ENCODE peak calls at places on chromosome 2, in five cellular contexts. J is stimulated activated CD4-positive, alpha-beta T cell treated with anti-CD3 and anti-CD28 coated beads, Interleukin-2, amount 100 ng/mL, for 24 hours; U is Daoy; V is adrenal gland; W is posterior vena cava. L is an unnamed sample.

GRCh38 chr2:127388423-127389164 is 819 bp upstream of the MAP3K2 start:
- DNase-seq in J (no peak), W (no peak), U (peak; percentile 42), V (no peak), L (no peak)

GRCh38 chr2:68791914-68792313 is 57.3 kb downstream of the ARHGAP25 start:
- DNase-seq in W (no peak), U (no peak), J (no peak), V (no peak), L (no peak)

GRCh38 chr2:177242136-177242987 is 22.2 kb downstream of the NFE2L2 start:
- DNase-seq in J (no peak), U (peak; percentile 79), V (no peak), W (no peak), L (no peak)

GRCh38 chr2:216633616-216634316 is 546 bp downstream of the IGFBP2 start:
- DNase-seq in U (peak; percentile 30), V (no peak), W (peak; percentile 78), J (peak; percentile 19), L (peak; percentile 57)

GRCh38 chr2:109393211-109393610 is 220.6 kb downstream of the SEPTIN10 start:
- DNase-seq in W (no peak), V (no peak), U (no peak), J (no peak), L (peak; percentile 54)

GRCh38 chr2:163723881-163724280 is 11.9 kb downstream of the FIGN start:
- DNase-seq in V (no peak), U (no peak), J (no peak), W (no peak), L (no peak)

GRCh38 chr2:239929504-239929903 is 95.6 kb downstream of the NDUFA10 start:
- DNase-seq in J (no peak), W (peak; percentile 58), V (peak; percentile 23), U (no peak), L (no peak)

GRCh38 chr2:112155331-112156151 is 17.4 kb downstream of the FBLN7 start:
- DNase-seq in U (no peak), V (peak; percentile 13), W (peak; percentile 80), J (peak; percentile 49), L (no peak)

GRCh38 chr2:53174539-53174938 is 593.1 kb upstream of the CHAC2 start:
- DNase-seq in J (no peak), W (no peak), U (no peak), V (no peak), L (no peak)

GRCh38 chr2:176934131-176934530 is 278.5 kb upstream of the HNRNPA3 start:
- DNase-seq in W (no peak), V (no peak), J (no peak), U (no peak), L (no peak)

GRCh38 chr2:69466728-69467127 is 29.5 kb upstream of the NFU1 start:
- DNase-seq in W (no peak), V (no peak), J (no peak), U (no peak), L (no peak)

GRCh38 chr2:152674334-152674733 is 42.9 kb downstream of the PRPF40A start:
- DNase-seq in J (no peak), W (no peak), V (no peak), U (no peak), L (no peak)

GRCh38 chr2:28047698-28048097 is 157.2 kb downstream of the BABAM2 start:
- DNase-seq in J (no peak), U (peak; percentile 6), V (no peak), W (no peak), L (no peak)

GRCh38 chr2:133489641-133490411 is 78.4 kb downstream of the NCKAP5 start:
- DNase-seq in W (no peak), U (peak; percentile 52), J (no peak), V (peak; percentile 54), L (peak; percentile 54)

GRCh38 chr2:86251840-86252266 is 52.6 kb downstream of the MRPL35 start:
- DNase-seq in J (no peak), V (peak; percentile 73), U (no peak), W (no peak), L (peak; percentile 77)

GRCh38 chr2:100317634-100318033 is 4.7 kb downstream of the LONRF2 start:
- DNase-seq in V (no peak), U (no peak), J (no peak), W (no peak), L (no peak)

GRCh38 chr2:71620116-71620515 is 166.8 kb downstream of the DYSF start:
- DNase-seq in J (no peak), V (peak; percentile 42), U (no peak), W (no peak), L (no peak)

GRCh38 chr2:32706815-32707214 is 79.0 kb downstream of the TTC27 start:
- DNase-seq in J (no peak), W (no peak), U (no peak), V (no peak), L (no peak)

GRCh38 chr2:216279459-216279858 is 92.8 kb downstream of the MARCHF4 start:
- DNase-seq in V (no peak), J (no peak), W (no peak), U (no peak), L (no peak)

GRCh38 chr2:236070236-236070635 is 98.0 kb downstream of the GBX2 start:
- DNase-seq in J (no peak), W (no peak), V (no peak), U (no peak), L (no peak)

GRCh38 chr2:208101716-208102631 is 22.4 kb downstream of the CRYGD start:
- DNase-seq in U (no peak), V (no peak), J (no peak), W (no peak), L (no peak)

GRCh38 chr2:145006957-145007672 is 487.2 kb upstream of the ZEB2 start:
- DNase-seq in W (peak; percentile 85), J (no peak), V (no peak), U (peak; percentile 95), L (peak; percentile 17)

GRCh38 chr2:236673126-236673822 is 103.6 kb downstream of the ACKR3 start:
- DNase-seq in U (no peak), V (peak; percentile 18), J (no peak), W (peak; percentile 55), L (no peak)

GRCh38 chr2:95374029-95374428 is 28.5 kb upstream of the FAHD2A start:
- DNase-seq in V (no peak), W (peak; percentile 36), U (no peak), J (no peak), L (no peak)

GRCh38 chr2:120470717-120471060 is 124.8 kb downstream of the INHBB start:
- DNase-seq in U (no peak), J (no peak), W (no peak), V (peak; percentile 59), L (peak; percentile 44)

GRCh38 chr2:152950125-152950524 is 231.7 kb downstream of the ARL6IP6 start:
- DNase-seq in W (no peak), V (no peak), J (no peak), U (no peak), L (no peak)

GRCh38 chr2:15170068-15170775 is 390.9 kb downstream of the NBAS start:
- DNase-seq in W (no peak), J (no peak), U (no peak), V (no peak), L (no peak)

GRCh38 chr2:128442891-128443302 is 124.2 kb upstream of the HS6ST1 start:
- DNase-seq in J (no peak), U (no peak), V (peak; percentile 55), W (no peak), L (peak; percentile 22)

GRCh38 chr2:158385646-158386045 is 70.9 kb downstream of the CCDC148 start:
- DNase-seq in V (no peak), W (no peak), J (no peak), U (no peak), L (no peak)

GRCh38 chr2:29628882-29629281 is 292.5 kb downstream of the ALK start:
- DNase-seq in W (no peak), U (no peak), J (no peak), V (no peak), L (peak; percentile 9)

GRCh38 chr2:223591596-223591995 is 10.6 kb downstream of the SCG2 start:
- DNase-seq in V (no peak), U (no peak), W (no peak), J (no peak), L (no peak)